ENCODE peak calls at places on chromosome 18, in six cellular contexts. Q is head of caudate nucleus; G is NCI-H1092 treated with DMSO at 0.1 percent for 48 hours; Y is GM23248; D is activated T-helper 1 cell treated with anti-CD3 and anti-CD28 coated beads, Interleukin-2, amount 50 U/mL, for 16 hours; K is mesenteric fat pad. V is an unnamed sample.

GRCh38 chr18:78625895-78626294 is 353.7 kb upstream of the SALL3 start:
- DNase-seq in G (no peak), Q (no peak), K (no peak), D (no peak), Y (no peak), V (no peak)

GRCh38 chr18:70450658-70451253 is 161.9 kb downstream of the SOCS6 start:
- DNase-seq in K (no peak), Y (peak), D (no peak), G (peak), Q (no peak), V (no peak)

GRCh38 chr18:7987284-7987976 is 420.3 kb downstream of the PTPRM start:
- DNase-seq in Q (no peak), K (no peak), D (no peak), G (no peak), Y (peak), V (no peak)

GRCh38 chr18:57581301-57581934 is 5.1 kb downstream of the FECH start:
- DNase-seq in D (no peak), K (no peak), G (no peak), Y (no peak), Q (no peak), V (no peak)

GRCh38 chr18:35038881-35039491 is 2.2 kb upstream of the MAPRE2 start:
- DNase-seq in Y (no peak), K (no peak), Q (no peak), D (no peak), G (no peak), V (no peak)

GRCh38 chr18:75164479-75164878 is 44.5 kb downstream of the PTGR3 start:
- DNase-seq in D (no peak), Y (no peak), G (no peak), K (no peak), Q (no peak), V (no peak)

GRCh38 chr18:48942086-48942485 is 8.7 kb downstream of the SMAD7 start:
- DNase-seq in Q (no peak), K (no peak), G (no peak), D (no peak), Y (peak), V (no peak)

GRCh38 chr18:34595673-34596072 is 114.4 kb upstream of the DTNA start:
- DNase-seq in K (no peak), Q (no peak), G (peak), Y (peak), D (no peak), V (no peak)

GRCh38 chr18:9961031-9961430 is 47.2 kb downstream of the VAPA start:
- DNase-seq in Q (no peak), G (no peak), Y (peak), K (no peak), D (no peak), V (no peak)

GRCh38 chr18:7764406-7764805 is 197.3 kb downstream of the PTPRM start:
- DNase-seq in D (no peak), K (no peak), Y (no peak), Q (no peak), G (no peak), V (no peak)

GRCh38 chr18:50644146-50644545 is 84.3 kb downstream of the MAPK4 start:
- DNase-seq in K (no peak), Q (no peak), Y (no peak), D (no peak), G (no peak), V (no peak)

GRCh38 chr18:54532222-54532621 is 58.8 kb upstream of the DYNAP start:
- DNase-seq in D (no peak), Y (no peak), Q (no peak), K (no peak), G (no peak), V (no peak)

GRCh38 chr18:13696961-13697360 is 29.4 kb downstream of the FAM210A start:
- DNase-seq in Y (peak), Q (no peak), D (no peak), K (no peak), G (no peak), V (no peak)

GRCh38 chr18:9849407-9849961 is 36.3 kb upstream of the TXNDC2 start:
- DNase-seq in K (no peak), D (no peak), Y (no peak), G (no peak), Q (no peak), V (peak)

GRCh38 chr18:79915161-79916127 is 36.0 kb downstream of the SLC66A2 start:
- DNase-seq in G (no peak), K (peak), Q (no peak), D (no peak), Y (no peak), V (no peak)

GRCh38 chr18:63097198-63097597 is 222.4 kb downstream of the BCL2 start:
- DNase-seq in G (no peak), Q (no peak), D (no peak), Y (no peak), K (no peak), V (no peak)